ENCODE peak calls at places on chromosomes 2 and 18, in five cellular contexts. O is neuronal stem cell, N is osteoblast, W is GM23248, H is GM23338. D is an unnamed sample.

GRCh38 chr2:50648031-50648430 is 383.9 kb downstream of the NRXN1 start:
- DNase-seq in W (no peak), H (no peak), N (no peak), O (no peak), D (no peak)

GRCh38 chr2:206790311-206790935 is 25.0 kb downstream of the FASTKD2 start:
- DNase-seq in W (peak), O (no peak), N (no peak), H (no peak), D (no peak)

GRCh38 chr2:3138621-3139020 is 239.0 kb downstream of the EIPR1 start:
- DNase-seq in O (no peak), H (no peak), N (no peak), W (no peak), D (no peak)

GRCh38 chr2:78162202-78162601 is 640.0 kb upstream of the LRRTM4 start:
- DNase-seq in O (no peak), N (no peak), H (no peak), W (no peak), D (no peak)

GRCh38 chr18:22525883-22526282 is 108.2 kb upstream of the CTAGE1 start:
- DNase-seq in N (no peak), W (no peak), H (no peak), O (no peak), D (no peak)

GRCh38 chr2:2707111-2708035 is 376.3 kb upstream of the MYT1L start:
- DNase-seq in W (no peak), H (no peak), N (no peak), O (no peak), D (no peak)

GRCh38 chr2:73402386-73403103 is 16.9 kb downstream of the ALMS1 start:
- DNase-seq in O (no peak), N (no peak), H (no peak), W (no peak), D (no peak)

GRCh38 chr2:27915191-27915590 is 24.7 kb downstream of the BABAM2 start:
- DNase-seq in W (no peak), H (no peak), N (no peak), O (no peak), D (no peak)

GRCh38 chr2:199460101-199460671 is 2.4 kb upstream of the SATB2 start:
- DNase-seq in N (peak), W (peak), O (peak), H (no peak), D (peak)

GRCh38 chr2:37855283-37856041 is 69.6 kb upstream of the RMDN2 start:
- DNase-seq in O (no peak), W (peak), N (peak), H (no peak), D (no peak)

GRCh38 chr2:28427741-28428412 is 35.2 kb downstream of the FOSL2 start:
- DNase-seq in H (no peak), N (no peak), W (no peak), O (no peak), D (no peak)

GRCh38 chr2:155905640-155906039 is 426.9 kb downstream of the NR4A2 start:
- DNase-seq in H (peak), O (no peak), W (no peak), N (no peak), D (no peak)

GRCh38 chr18:42821492-42821891 is 294.0 kb downstream of the RIT2 start:
- DNase-seq in N (no peak), H (no peak), W (no peak), O (no peak), D (no peak)

GRCh38 chr18:8849696-8850095 is 144.3 kb downstream of the MTCL1 start:
- DNase-seq in W (peak), N (peak), H (no peak), O (no peak), D (no peak)

GRCh38 chr2:180728928-180729559 is 251.4 kb upstream of the UBE2E3 start:
- DNase-seq in H (no peak), N (peak), W (peak), O (no peak), D (no peak)

GRCh38 chr2:159713691-159714585 is 1.6 kb downstream of the MARCHF7 start:
- DNase-seq in O (no peak), W (peak), H (no peak), N (peak), D (no peak)

GRCh38 chr2:88116669-88117432 is 11.0 kb downstream of the FABP1 start:
- DNase-seq in O (no peak), N (no peak), W (no peak), H (no peak), D (no peak)

GRCh38 chr2:122808286-122808969 is 1053.0 kb downstream of the TSN start:
- DNase-seq in N (no peak), H (no peak), W (no peak), O (no peak), D (no peak)

GRCh38 chr2:221999702-222000101 is 299.1 kb downstream of the PAX3 start:
- DNase-seq in H (no peak), N (no peak), O (no peak), W (peak), D (no peak)

GRCh38 chr2:144522741-144523605 is 3.1 kb upstream of the ZEB2 start:
- DNase-seq in W (peak), H (peak), O (no peak), N (peak), D (no peak)

GRCh38 chr18:74289137-74289536 is 2.6 kb downstream of the CYB5A start:
- DNase-seq in W (peak), N (peak), H (no peak), O (no peak), D (no peak)

GRCh38 chr18:50356036-50356945 is 18.6 kb upstream of the SKA1 start:
- DNase-seq in N (no peak), W (peak), H (peak), O (no peak), D (peak)

GRCh38 chr18:76405761-76406356 is 89.2 kb downstream of the ZNF516 start:
- DNase-seq in O (peak), N (peak), W (peak), H (peak), D (peak)

GRCh38 chr2:74512744-74513604 is 1.3 kb upstream of the TLX2 start:
- DNase-seq in O (no peak), W (no peak), N (peak), H (peak), D (no peak)

GRCh38 chr2:217286833-217287232 is 427.0 kb upstream of the TNP1 start:
- DNase-seq in N (no peak), W (peak), H (no peak), O (no peak), D (no peak)

GRCh38 chr2:121028577-121028976 is 256.4 kb downstream of the TFCP2L1 start:
- DNase-seq in H (no peak), O (no peak), N (no peak), W (no peak), D (no peak)

GRCh38 chr18:33156906-33157470 is 283.5 kb downstream of the CCDC178 start:
- DNase-seq in H (no peak), W (no peak), O (no peak), N (no peak), D (no peak)

GRCh38 chr2:128798502-128799283 is 480.0 kb upstream of the HS6ST1 start:
- DNase-seq in H (no peak), N (no peak), W (no peak), O (no peak), D (no peak)

GRCh38 chr2:100283724-100284501 is 38.4 kb downstream of the LONRF2 start:
- DNase-seq in N (no peak), H (no peak), W (no peak), O (no peak), D (peak)

GRCh38 chr2:234334146-234334545 is 162.7 kb downstream of the ARL4C start:
- DNase-seq in H (peak), O (no peak), W (no peak), N (no peak), D (no peak)

GRCh38 chr18:62863629-62864028 is 148.3 kb downstream of the PHLPP1 start:
- DNase-seq in O (no peak), N (no peak), W (peak), H (no peak), D (peak)

GRCh38 chr2:110682872-110683271 is 5.0 kb upstream of the BUB1 start:
- DNase-seq in W (no peak), N (no peak), H (no peak), O (no peak), D (no peak)

GRCh38 chr2:134623046-134623445 is 95.8 kb downstream of the TMEM163 start:
- DNase-seq in H (no peak), O (no peak), N (no peak), W (no peak), D (no peak)

GRCh38 chr2:10738192-10738591 is 16.8 kb downstream of the ATP6V1C2 start:
- DNase-seq in O (no peak), N (no peak), W (no peak), H (no peak), D (no peak)

GRCh38 chr2:179070895-179071294 is 21.0 kb upstream of the CCDC141 start:
- DNase-seq in W (no peak), O (no peak), N (no peak), H (no peak), D (no peak)

GRCh38 chr2:23023722-23024121 is 361.3 kb upstream of the KLHL29 start:
- DNase-seq in W (no peak), H (no peak), O (no peak), N (no peak), D (no peak)
- H3K4me2 ChIP-seq in W (no peak), H (no peak), O (no peak), N (no peak), D (no peak)

GRCh38 chr18:24627644-24628315 is 167.3 kb downstream of the HRH4 start:
- DNase-seq in H (no peak), W (peak), O (no peak), N (no peak), D (no peak)
- H3K4me2 ChIP-seq in H (no peak), W (peak), O (no peak), N (no peak), D (no peak)

GRCh38 chr2:171393487-171393886 is 40.3 kb downstream of the METTL8 start:
- DNase-seq in N (no peak), H (no peak), W (no peak), O (no peak), D (no peak)

GRCh38 chr2:171389780-171390179 is 44.0 kb downstream of the METTL8 start:
- DNase-seq in N (no peak), H (no peak), W (no peak), O (no peak), D (no peak)

GRCh38 chr2:171389325-171389724 is 44.5 kb downstream of the METTL8 start:
- DNase-seq in N (no peak), O (no peak), W (no peak), H (no peak), D (no peak)

GRCh38 chr2:171391532-171391931 is 42.3 kb downstream of the METTL8 start:
- DNase-seq in O (no peak), H (no peak), W (no peak), N (no peak), D (no peak)

GRCh38 chr2:171390941-171391516 is 42.8 kb downstream of the METTL8 start:
- DNase-seq in W (peak), H (no peak), O (no peak), N (no peak), D (no peak)
- H3K4me2 ChIP-seq in W (peak), H (no peak), O (no peak), N (peak), D (no peak)

DNA sequence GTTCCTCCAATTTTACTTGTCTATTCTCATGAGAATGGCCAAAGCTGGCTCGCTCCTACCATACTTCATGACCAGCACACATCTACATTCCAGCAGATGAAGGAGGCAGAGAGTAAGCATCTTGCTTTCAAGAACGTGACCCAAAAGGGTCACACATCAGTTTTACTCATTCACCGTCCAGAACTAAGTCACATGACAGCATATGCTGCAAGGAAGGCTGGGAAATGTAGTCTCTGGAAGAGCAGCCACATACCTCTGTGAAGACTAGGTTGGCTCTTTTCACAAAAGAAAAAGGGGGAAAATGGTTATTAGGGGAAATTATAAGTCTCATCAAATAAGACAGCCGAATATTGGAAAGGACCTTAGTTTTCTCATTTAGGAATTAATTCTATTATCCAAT is 835.3 kb downstream of the EPHA4 start:
- DNase-seq in O (no peak), H (peak), N (no peak), W (peak), D (peak)
- H3K4me2 ChIP-seq in O (no peak), H (no peak), N (no peak), W (no peak), D (no peak)

GRCh38 chr2:62016957-62017356 is 111.5 kb downstream of the COMMD1 start:
- DNase-seq in H (no peak), O (no peak), N (no peak), W (no peak), D (no peak)
- H3K4me2 ChIP-seq in H (no peak), O (no peak), N (no peak), W (no peak), D (no peak)

D was measured in HCT116.